ENCODE peak calls at places on chromosomes 11 and 22, in ten cellular contexts. E is mesenchymal stem cell; A is CD4-positive, alpha-beta memory T cell; M is left ventricle myocardium inferior; F is cardiac muscle cell; B is sigmoid colon; H is PC-3; Q is HCT116; J is PC-9; L is naive thymus-derived CD4-positive, alpha-beta T cell. U is an unnamed sample.

GRCh38 chr11:44611687-44612437 is 46.4 kb downstream of the CD82 start:
- DNase-seq in Q (no peak), F (no peak), B (no peak), E (no peak), J (no peak), M (peak; percentile 36), L (peak; percentile 56), H (no peak), A (peak; percentile 77), U (peak; percentile 71)

GRCh38 chr11:65814960-65815565 is 18.7 kb upstream of the SNX32 start:
- DNase-seq in B (no peak), Q (no peak), L (no peak), F (no peak), H (no peak), A (no peak), J (no peak), M (no peak), E (no peak), U (no peak)

GRCh38 chr22:24046024-24046423 is 34.9 kb downstream of the CABIN1 start:
- DNase-seq in F (no peak), J (no peak), A (no peak), E (no peak), L (no peak), H (peak; percentile 31), B (no peak), Q (no peak), M (no peak), U (no peak)

GRCh38 chr11:93740031-93740801 is 1.1 kb downstream of the TAF1D start:
- DNase-seq in H (peak; percentile 67), A (peak; percentile 24), Q (no peak), J (peak; percentile 62), B (no peak), F (peak; percentile 20), M (no peak), L (no peak), E (no peak), U (no peak)

GRCh38 chr11:20544536-20545237 is 54.7 kb upstream of the SLC6A5 start:
- DNase-seq in L (no peak), H (no peak), Q (no peak), A (no peak), F (no peak), B (no peak), J (no peak), M (no peak), E (no peak), U (no peak)

GRCh38 chr11:9755561-9755960 is 91.7 kb downstream of the SWAP70 start:
- DNase-seq in B (no peak), J (no peak), L (no peak), H (no peak), A (no peak), F (no peak), M (no peak), Q (no peak), E (peak; percentile 89), U (no peak)

GRCh38 chr22:38824587-38824986 is 19.2 kb downstream of the NPTXR start:
- DNase-seq in F (peak; percentile 95), A (peak; percentile 44), L (peak; percentile 33), Q (no peak), H (peak; percentile 67), J (peak; percentile 62), M (peak; percentile 38), B (peak; percentile 50), E (peak; percentile 85), U (peak; percentile 22)

GRCh38 chr11:35033011-35033410 is 106.0 kb upstream of the CD44 start:
- DNase-seq in M (no peak), L (no peak), E (no peak), H (no peak), F (no peak), J (no peak), Q (no peak), B (no peak), A (no peak), U (no peak)

GRCh38 chr11:74055938-74056337 is 47.1 kb upstream of the UCP3 start:
- DNase-seq in H (peak; percentile 91), L (no peak), F (no peak), Q (peak; percentile 4), J (no peak), A (no peak), M (no peak), B (no peak), E (peak; percentile 89), U (no peak)

GRCh38 chr22:32334640-32335365 is 22.9 kb upstream of the RFPL3 start:
- DNase-seq in F (no peak), Q (no peak), L (no peak), J (no peak), M (no peak), A (no peak), H (no peak), E (no peak), B (no peak), U (peak; percentile 4)

GRCh38 chr22:28002181-28002700 is 83.2 kb upstream of the PITPNB start:
- DNase-seq in B (no peak), J (no peak), M (no peak), E (no peak), Q (no peak), F (no peak), H (no peak), A (no peak), L (no peak), U (no peak)

GRCh38 chr11:46319074-46319453 is 28.2 kb upstream of the DGKZ start:
- DNase-seq in E (no peak), Q (no peak), H (no peak), F (no peak), B (no peak), J (no peak), L (no peak), A (no peak), M (no peak), U (no peak)

GRCh38 chr11:46322759-46323158 is 24.5 kb upstream of the DGKZ start:
- DNase-seq in F (no peak), H (no peak), Q (peak; percentile 45), M (no peak), E (no peak), J (no peak), L (no peak), A (no peak), B (no peak), U (no peak)

GRCh38 chr11:46315783-46316563 is 31.3 kb upstream of the DGKZ start:
- DNase-seq in M (peak; percentile 64), F (no peak), B (no peak), J (no peak), E (no peak), Q (no peak), A (no peak), H (no peak), L (no peak), U (no peak)

GRCh38 chr11:46326813-46327416 is 20.3 kb upstream of the DGKZ start:
- DNase-seq in J (no peak), M (no peak), A (no peak), B (no peak), Q (no peak), E (no peak), H (no peak), F (no peak), L (no peak), U (no peak)

GRCh38 chr11:46321757-46322156 is 25.5 kb upstream of the DGKZ start:
- DNase-seq in L (no peak), E (no peak), F (no peak), B (no peak), A (no peak), H (no peak), Q (no peak), J (no peak), M (no peak), U (no peak)
- H3K4me1 ChIP-seq in L (peaks cover 6% of the 10 kb centered on the region), E (no peaks in the 10 kb centered on the region), F (no peaks in the 10 kb centered on the region), B (no peaks in the 10 kb centered on the region), A (peaks cover 12% of the 10 kb centered on the region), H (no peaks in the 10 kb centered on the region), Q (no peaks in the 10 kb centered on the region), J (no peaks in the 10 kb centered on the region), M (peaks cover 24% of the 10 kb centered on the region), U (peaks cover 12% of the 10 kb centered on the region)

GRCh38 chr11:96228911-96229310 is 114.1 kb downstream of the MAML2 start:
- DNase-seq in H (no peak), A (no peak), J (no peak), L (no peak), E (no peak), B (no peak), F (no peak), M (no peak), Q (no peak), U (no peak)

GRCh38 chr11:96230686-96231085 is 112.3 kb downstream of the MAML2 start:
- DNase-seq in A (no peak), Q (no peak), M (no peak), E (no peak), L (no peak), H (no peak), B (no peak), J (no peak), F (no peak), U (no peak)

GRCh38 chr11:96229354-96229973 is 113.5 kb downstream of the MAML2 start:
- DNase-seq in E (no peak), H (no peak), J (no peak), Q (no peak), L (no peak), F (no peak), B (no peak), M (no peak), A (no peak), U (no peak)

GRCh38 chr11:96227244-96227643 is 115.8 kb downstream of the MAML2 start:
- DNase-seq in L (no peak), E (no peak), F (no peak), H (no peak), Q (no peak), J (no peak), A (no peak), B (no peak), M (no peak), U (no peak)

GRCh38 chr11:96228472-96228871 is 114.5 kb downstream of the MAML2 start:
- DNase-seq in L (no peak), J (peak; percentile 83), F (no peak), Q (peak; percentile 16), M (peak; percentile 65), H (peak; percentile 98), A (no peak), E (peak; percentile 95), B (peak; percentile 87), U (no peak)
- H3K4me3 ChIP-seq in L (no peak overlapping the region), J (no peak overlapping the region), F (no peak overlapping the region), Q (no peak overlapping the region), M (no peak overlapping the region), H (no peak overlapping the region), A (no peak overlapping the region), E (no peak overlapping the region), B (no peak overlapping the region), U (no peak overlapping the region)

GRCh38 chr22:19597399-19597735 is 73.2 kb upstream of the CLDN5 start:
- DNase-seq in E (peak; percentile 5), M (no peak), Q (no peak), A (peak; percentile 77), B (no peak), H (no peak), L (peak; percentile 90), F (no peak), J (no peak), U (peak; percentile 19)
- H3K27ac ChIP-seq in E (no peak overlapping the region), M (no peak overlapping the region), Q (no peak overlapping the region), A (peak overlapping the region; percentile 51), B (no peak overlapping the region), H (peak overlapping the region; percentile 73), L (peak overlapping the region; percentile 75), F (no peak overlapping the region), J (no peak overlapping the region), U (peak overlapping the region; percentile 43)

DNA sequence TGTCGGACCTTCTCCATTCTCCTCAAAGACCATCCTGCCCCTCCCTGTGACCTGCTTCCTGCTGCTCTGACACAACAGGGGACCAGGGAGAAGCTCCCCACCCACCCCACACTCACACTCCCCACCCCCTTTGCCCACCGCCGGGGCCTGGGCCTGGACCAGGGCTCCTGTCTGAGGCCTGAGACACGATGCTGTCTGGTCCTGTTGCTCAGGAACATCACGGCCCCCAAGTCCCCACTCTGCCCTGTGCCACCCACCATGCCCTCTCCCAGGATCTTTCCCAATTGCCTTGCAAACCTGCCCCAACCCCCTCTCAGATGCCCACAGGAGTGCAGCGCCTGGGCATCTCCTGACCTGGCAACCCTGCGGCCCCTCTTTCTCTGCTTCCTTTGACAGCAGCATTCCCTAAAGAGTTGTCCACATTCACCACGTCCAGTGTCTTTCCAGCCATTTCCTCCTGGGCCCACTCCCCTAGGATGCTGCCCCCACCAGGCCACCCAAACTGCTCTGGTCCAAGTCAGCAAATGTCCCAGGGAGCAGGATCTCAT is 10.8 kb downstream of the CSF2RB start:
- DNase-seq in Q (no peak), M (no peak), F (no peak), L (no peak), J (no peak), E (no peak), B (no peak), H (no peak), A (no peak), U (no peak)
- H3K4me1 ChIP-seq in Q (no peaks in the 10 kb centered on the region), M (peaks cover 3% of the 10 kb centered on the region), F (no peaks in the 10 kb centered on the region), L (no peaks in the 10 kb centered on the region), J (peaks cover 16% of the 10 kb centered on the region), E (peaks cover 6% of the 10 kb centered on the region), B (peaks cover 16% of the 10 kb centered on the region), H (no peaks in the 10 kb centered on the region), A (no peaks in the 10 kb centered on the region), U (no peaks in the 10 kb centered on the region)

U was measured in CD8-positive, alpha-beta T cell.